ENCODE peak calls at places on chromosomes 13 and 19, in four cellular contexts. S, X, H and C are unnamed samples.

GRCh38 chr19:49071860-49072547 is 495 bp downstream of the KCNA7 start:
- DNase-seq in X (no peak), S (no peak), H (no peak), C (peak)

GRCh38 chr19:50181121-50181520 is 18.0 kb upstream of the IZUMO2 start:
- DNase-seq in H (no peak), X (no peak), S (no peak), C (no peak)

GRCh38 chr19:49851456-49852259 is 699 bp downstream of the PTOV1 start:
- DNase-seq in H (no peak), X (no peak), S (no peak), C (no peak)

GRCh38 chr13:102597029-102598015 is 536 bp downstream of the TPP2 start:
- DNase-seq in X (no peak), H (no peak), S (peak), C (peak)

GRCh38 chr13:65606622-65607021 is 1623.5 kb downstream of the PCDH9 start:
- DNase-seq in X (no peak), S (peak), H (no peak), C (no peak)

GRCh38 chr19:47618771-47619170 is 9.8 kb downstream of the BICRA start:
- DNase-seq in S (no peak), X (no peak), H (no peak), C (no peak)

GRCh38 chr19:1082165-1082927 is 12.8 kb downstream of the POLR2E start:
- DNase-seq in S (no peak), X (no peak), H (no peak), C (peak)

GRCh38 chr13:99811067-99811715 is 160.4 kb downstream of the ZIC5 start:
- DNase-seq in X (no peak), H (no peak), S (no peak), C (no peak)

GRCh38 chr19:15138427-15138826 is 31.2 kb downstream of the SYDE1 start:
- DNase-seq in H (no peak), X (no peak), S (peak), C (no peak)

GRCh38 chr13:41028051-41028450 is 8.9 kb upstream of the ELF1 start:
- DNase-seq in S (peak), H (no peak), X (no peak), C (no peak)

GRCh38 chr13:109999659-110000533 is 213.5 kb upstream of the IRS2 start:
- DNase-seq in X (no peak), S (no peak), H (no peak), C (no peak)

GRCh38 chr19:18392417-18392816 is 5.0 kb downstream of the LRRC25 start:
- DNase-seq in H (no peak), X (no peak), S (no peak), C (peak)

GRCh38 chr19:29665826-29666633 is 769 bp downstream of the PLEKHF1 start:
- DNase-seq in S (peak), H (no peak), X (no peak), C (no peak)

GRCh38 chr19:44891016-44891882 is at the start of gene TOMM40:
- DNase-seq in X (no peak), S (peak), H (no peak), C (peak)

GRCh38 chr19:1929051-1929742 is 11.8 kb upstream of the CSNK1G2 start:
- DNase-seq in S (peak), H (peak), X (peak), C (peak)

GRCh38 chr19:16073481-16073880 is 2.8 kb upstream of the TPM4 start:
- DNase-seq in H (no peak), X (no peak), S (no peak), C (peak)

GRCh38 chr19:35040826-35041547 is 534 bp upstream of the HPN start:
- DNase-seq in S (no peak), X (peak), H (no peak), C (peak)

GRCh38 chr13:29758591-29759114 is 91.8 kb downstream of the UBL3 start:
- DNase-seq in S (peak), X (no peak), H (no peak), C (peak)

GRCh38 chr13:102277286-102277685 is 124.6 kb downstream of the FGF14 start:
- DNase-seq in X (no peak), H (no peak), S (no peak), C (no peak)

GRCh38 chr19:49058592-49058991 is 1.0 kb upstream of the CGB7 start:
- DNase-seq in X (no peak), H (no peak), S (no peak), C (peak)

GRCh38 chr13:111953546-111954178 is 113.3 kb upstream of the SOX1 start:
- DNase-seq in S (no peak), H (no peak), X (no peak), C (no peak)

GRCh38 chr13:110676511-110677204 is 29.3 kb downstream of the CARS2 start:
- DNase-seq in H (no peak), S (no peak), X (no peak), C (no peak)

GRCh38 chr13:25394661-25395060 is 22.9 kb downstream of the ATP8A2 start:
- DNase-seq in X (no peak), S (no peak), H (no peak), C (no peak)

GRCh38 chr13:67588607-67589006 is 358.5 kb upstream of the PCDH9 start:
- DNase-seq in H (no peak), S (no peak), X (no peak), C (no peak)

GRCh38 chr13:114099918-114100445 is 32.4 kb downstream of the RASA3 start:
- DNase-seq in X (no peak), S (no peak), H (no peak), C (peak)

GRCh38 chr13:80141114-80141849 is 199.6 kb downstream of the SPRY2 start:
- DNase-seq in X (peak), S (peak), H (no peak), C (no peak)

GRCh38 chr19:10044390-10044789 is 31.1 kb downstream of the RDH8 start:
- DNase-seq in S (no peak), H (no peak), X (no peak), C (no peak)

GRCh38 chr19:46745521-46746280 is at the start of gene FKRP:
- DNase-seq in H (no peak), X (no peak), S (no peak), C (peak)

GRCh38 chr13:74194856-74195255 is 60.7 kb upstream of the KLF12 start:
- DNase-seq in H (no peak), X (no peak), S (no peak), C (no peak)

GRCh38 chr19:489418-490196 is 6.7 kb upstream of the MADCAM1 start:
- DNase-seq in S (no peak), X (peak), H (no peak), C (no peak)

GRCh38 chr19:4636151-4636717 is 3.1 kb upstream of the TNFAIP8L1 start:
- DNase-seq in H (peak), X (no peak), S (no peak), C (peak)

GRCh38 chr13:51303882-51304281 is 35.6 kb upstream of the SERPINE3 start:
- DNase-seq in X (no peak), S (no peak), H (no peak), C (no peak)

GRCh38 chr19:58002384-58003152 is at the start of gene ZNF606:
- DNase-seq in H (peak), X (peak), S (peak), C (peak)